ENCODE peak calls at places on chromosomes 3 and 15, in eight cellular contexts. O is keratinocyte, D is HCT116, W is A549, F is IMR-90, H is fibroblast of lung, I is astrocyte, S is PC-3. C is an unnamed sample.

GRCh38 chr15:45230246-45230965 is 21.6 kb upstream of the SLC28A2 start:
- DNase-seq in O (no peak), D (no peak), W (no peak), F (no peak), H (no peak), I (no peak), S (peak), C (no peak)

GRCh38 chr15:78291698-78292097 is 7.7 kb downstream of the SKIC8 start:
- DNase-seq in O (no peak), D (no peak), W (no peak), F (no peak), H (no peak), I (no peak), S (peak), C (no peak)

GRCh38 chr3:72721696-72722381 is 126.4 kb downstream of the SHQ1 start:
- DNase-seq in O (no peak), D (no peak), W (no peak), F (no peak), H (no peak), I (no peak), S (no peak), C (no peak)

GRCh38 chr3:144499346-144499745 is 527.7 kb downstream of the DIPK2A start:
- DNase-seq in O (no peak), D (no peak), W (no peak), F (no peak), H (no peak), I (no peak), S (peak), C (no peak)

GRCh38 chr3:1677576-1678164 is 421.0 kb upstream of the CNTN4 start:
- DNase-seq in O (no peak), D (no peak), W (no peak), F (no peak), H (no peak), I (no peak), S (no peak), C (no peak)

GRCh38 chr3:128069271-128069670 is 17.0 kb downstream of the SEC61A1 start:
- DNase-seq in O (no peak), D (no peak), W (no peak), F (no peak), H (no peak), I (no peak), S (no peak), C (no peak)

GRCh38 chr3:188956839-188957489 is 214.8 kb upstream of the TPRG1 start:
- DNase-seq in O (peak), D (peak), W (peak), F (peak), H (peak), I (peak), S (peak), C (peak)

GRCh38 chr3:57826286-57826951 is 70.3 kb downstream of the SLMAP start:
- DNase-seq in O (no peak), D (no peak), W (no peak), F (no peak), H (peak), I (no peak), S (peak), C (no peak)

GRCh38 chr15:68352401-68353062 is 75.0 kb downstream of the FEM1B start:
- DNase-seq in O (peak), D (peak), W (peak), F (peak), H (peak), I (peak), S (peak), C (peak)

GRCh38 chr3:86801921-86802320 is 189.0 kb downstream of the VGLL3 start:
- DNase-seq in O (no peak), D (no peak), W (no peak), F (peak), H (peak), I (peak), S (no peak), C (no peak)

GRCh38 chr3:28788571-28788970 is 439.9 kb upstream of the AZI2 start:
- DNase-seq in O (no peak), D (no peak), W (no peak), F (no peak), H (no peak), I (no peak), S (peak), C (no peak)

GRCh38 chr15:39438795-39439577 is 141.9 kb upstream of the THBS1 start:
- DNase-seq in O (no peak), D (no peak), W (no peak), F (peak), H (no peak), I (peak), S (peak), C (no peak)

GRCh38 chr15:74619916-74620635 is 4.4 kb downstream of the CLK3 start:
- DNase-seq in O (no peak), D (no peak), W (no peak), F (no peak), H (no peak), I (no peak), S (no peak), C (no peak)

GRCh38 chr3:124563376-124563775 is 166.9 kb upstream of the UMPS start:
- DNase-seq in O (no peak), D (no peak), W (no peak), F (peak), H (peak), I (no peak), S (peak), C (no peak)

GRCh38 chr3:120831066-120831465 is 76.9 kb upstream of the STXBP5L start:
- DNase-seq in O (no peak), D (no peak), W (no peak), F (no peak), H (no peak), I (no peak), S (no peak), C (no peak)

GRCh38 chr3:119743921-119744320 is 38.0 kb upstream of the NR1I2 start:
- DNase-seq in O (no peak), D (no peak), W (no peak), F (no peak), H (no peak), I (no peak), S (no peak), C (no peak)

GRCh38 chr3:127405791-127406190 is 117.9 kb upstream of the PRR20G start:
- DNase-seq in O (no peak), D (no peak), W (no peak), F (no peak), H (no peak), I (no peak), S (no peak), C (no peak)

DNA sequence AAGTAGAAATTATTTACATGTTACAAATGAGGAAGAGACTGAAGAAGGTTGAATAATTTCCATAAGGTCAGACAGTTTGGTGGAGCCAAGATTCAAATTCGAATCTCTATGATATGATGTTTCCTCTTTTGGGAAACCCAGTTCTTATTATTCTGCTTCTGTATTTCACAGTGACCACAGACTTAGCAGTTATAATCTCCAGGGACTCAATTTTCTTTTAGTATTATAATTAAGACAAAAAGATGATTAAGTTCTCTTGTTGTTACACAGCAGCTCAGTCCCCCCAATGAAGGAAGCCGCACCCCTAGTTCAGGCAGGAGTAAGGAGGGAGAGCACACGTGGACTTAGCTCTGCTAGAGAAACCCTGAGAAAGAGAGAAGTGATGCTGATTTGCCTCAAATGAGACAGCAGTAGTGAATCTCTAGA is 130.6 kb downstream of the CCNL1 start:
- DNase-seq in O (no peak), D (no peak), W (no peak), F (no peak), H (no peak), I (no peak), S (no peak), C (no peak)
- H3K4me2 ChIP-seq in O (no peak), D (no peak), W (no peak), F (no peak), H (no peak), I (no peak), S (no peak), C (no peak)

DNA sequence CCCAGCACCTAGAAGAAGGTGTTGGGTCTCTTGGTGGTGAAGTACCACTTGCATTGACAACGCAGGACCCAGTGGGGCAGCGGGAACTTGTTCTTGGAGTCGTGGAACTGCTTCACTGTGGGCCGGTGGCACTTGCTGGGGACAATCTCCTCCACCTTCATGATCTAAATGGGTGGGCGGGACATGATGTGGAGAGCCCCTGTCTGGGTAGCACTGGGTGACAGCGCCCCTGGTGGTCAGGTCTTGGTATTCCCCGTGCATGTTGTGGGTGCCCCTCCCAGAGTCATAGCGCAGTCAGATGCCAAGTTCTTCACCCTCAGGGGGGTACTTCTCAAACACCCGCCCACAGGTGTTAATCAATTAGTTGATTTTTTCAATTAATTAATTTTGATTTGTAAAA is 60.2 kb downstream of the AGBL1 start:
- DNase-seq in O (no peak), D (no peak), W (peak), F (no peak), H (no peak), I (no peak), S (no peak), C (peak)
- TF ChIP-seq CTCF in O (no peak), D (peak), W (no peak), F (no peak), H (no peak), I (peak), S (peak), C (no peak)

GRCh38 chr3:4824948-4825325 is 154.3 kb upstream of the BHLHE40 start:
- DNase-seq in O (no peak), D (peak), W (peak), F (peak), H (peak), I (peak), S (peak), C (no peak)
- H3K4me2 ChIP-seq in O (peak), D (peak), W (peak), F (no peak), H (no peak), I (peak), S (peak), C (no peak)

GRCh38 chr3:196008929-196009328 is 73.0 kb downstream of the TFRC start:
- DNase-seq in O (no peak), D (no peak), W (no peak), F (no peak), H (no peak), I (no peak), S (no peak), C (no peak)
- TF ChIP-seq CTCF in O (no peak), D (no peak), W (no peak), F (no peak), H (no peak), I (no peak), S (no peak), C (no peak)

GRCh38 chr3:161415506-161416231 is 44.4 kb upstream of the SPTSSB start:
- DNase-seq in O (no peak), D (no peak), W (no peak), F (peak), H (peak), I (peak), S (peak), C (no peak)

GRCh38 chr3:161419555-161420333 is 48.4 kb upstream of the SPTSSB start:
- DNase-seq in O (no peak), D (no peak), W (no peak), F (no peak), H (no peak), I (no peak), S (no peak), C (no peak)

GRCh38 chr3:161423911-161424522 is 52.7 kb upstream of the SPTSSB start:
- DNase-seq in O (no peak), D (peak), W (peak), F (peak), H (peak), I (no peak), S (peak), C (no peak)

GRCh38 chr3:161422171-161422693 is 50.9 kb upstream of the SPTSSB start:
- DNase-seq in O (no peak), D (no peak), W (no peak), F (no peak), H (no peak), I (no peak), S (no peak), C (no peak)

DNA sequence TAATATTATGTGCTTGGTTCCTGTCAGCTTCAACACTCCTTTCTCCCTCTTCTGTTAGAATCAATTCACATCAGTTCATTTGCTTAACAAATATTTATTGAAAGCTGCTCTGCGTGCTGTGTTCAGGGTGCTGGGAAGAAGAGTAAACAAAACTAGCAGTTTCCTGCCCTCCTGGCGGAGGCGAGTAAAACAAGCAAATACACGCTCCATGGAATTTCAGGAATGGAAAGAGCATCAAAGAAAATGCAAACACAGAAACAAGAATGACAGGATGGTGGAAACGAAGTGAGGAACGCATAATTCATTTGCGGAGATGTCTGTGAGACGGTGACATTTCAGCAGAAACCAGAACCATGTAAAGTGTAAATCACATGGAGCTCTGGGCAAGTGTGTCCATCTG is 49.4 kb upstream of the SPTSSB start:
- DNase-seq in O (no peak), D (no peak), W (no peak), F (peak), H (no peak), I (peak), S (peak), C (no peak)
- H3K4me2 ChIP-seq in O (peak), D (no peak), W (peak), F (peak), H (no peak), I (peak), S (peak), C (no peak)

GRCh38 chr3:25836579-25836978 is 46.7 kb downstream of the OXSM start:
- DNase-seq in O (no peak), D (no peak), W (no peak), F (no peak), H (no peak), I (no peak), S (no peak), C (no peak)

GRCh38 chr3:25826510-25826909 is 36.6 kb downstream of the OXSM start:
- DNase-seq in O (no peak), D (no peak), W (no peak), F (no peak), H (no peak), I (no peak), S (no peak), C (no peak)

GRCh38 chr3:25834346-25834745 is 44.5 kb downstream of the OXSM start:
- DNase-seq in O (no peak), D (no peak), W (no peak), F (no peak), H (no peak), I (no peak), S (no peak), C (no peak)

GRCh38 chr3:25830373-25831305 is 40.7 kb downstream of the OXSM start:
- DNase-seq in O (no peak), D (no peak), W (no peak), F (no peak), H (peak), I (no peak), S (no peak), C (no peak)

GRCh38 chr3:25831578-25831977 is 41.7 kb downstream of the OXSM start:
- DNase-seq in O (no peak), D (peak), W (no peak), F (peak), H (peak), I (peak), S (peak), C (peak)
- TF ChIP-seq CTCF in O (peak), D (peak), W (peak), F (peak), H (peak), I (peak), S (peak), C (peak)

GRCh38 chr3:50491023-50491422 is 12.4 kb downstream of the CACNA2D2 start:
- DNase-seq in O (no peak), D (no peak), W (no peak), F (no peak), H (no peak), I (no peak), S (no peak), C (no peak)
- H3K4me2 ChIP-seq in O (no peak), D (no peak), W (no peak), F (no peak), H (no peak), I (no peak), S (no peak), C (no peak)

DNA sequence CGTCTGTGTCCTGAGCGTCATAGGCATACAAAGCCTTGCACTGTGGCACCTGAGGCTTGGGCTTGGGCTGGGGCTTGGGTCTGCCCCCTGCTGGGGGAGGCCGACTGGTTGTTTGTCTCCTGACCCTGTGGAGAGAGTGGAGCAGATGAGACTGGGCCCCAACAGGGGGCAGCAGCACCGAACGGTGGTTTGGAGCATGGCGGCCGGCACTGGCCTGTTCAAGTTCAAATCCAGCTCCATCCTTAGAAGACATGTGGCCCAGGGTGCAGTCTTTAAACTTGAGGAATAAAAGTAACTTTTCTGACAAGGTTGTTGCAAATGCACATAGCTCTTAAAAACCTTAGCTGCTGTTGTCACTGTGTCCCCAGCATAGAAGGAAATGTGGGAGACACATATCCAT is 33.3 kb downstream of the CCNB2 start:
- DNase-seq in O (no peak), D (peak), W (peak), F (peak), H (peak), I (no peak), S (peak), C (peak)
- TF ChIP-seq CTCF in O (peak), D (peak), W (peak), F (peak), H (peak), I (peak), S (peak), C (peak)

GRCh38 chr3:69294014-69294771 is 91.7 kb downstream of the FRMD4B start:
- DNase-seq in O (peak), D (no peak), W (no peak), F (no peak), H (peak), I (peak), S (peak), C (no peak)
- H3K4me2 ChIP-seq in O (peak), D (no peak), W (no peak), F (no peak), H (no peak), I (peak), S (no peak), C (no peak)

C was measured in DND-41.